ENCODE peak calls at places on chromosomes 5 and 9, in five cellular contexts. One of them, this sample, is unnamed. For H3K4me1, the result is how much of the 10 kb centered on the place peaks cover.

GRCh38 chr5:76855961-76856360 is 6.1 kb downstream of the S100Z start:
- DNase-seq in HCT116: no peak
- DNase-seq in K562: peak
- DNase-seq in SK-N-SH: no peak
- DNase-seq in GM12878: no peak
- DNase-seq in this sample: no peak

GRCh38 chr5:13328316-13328715 is 616.2 kb downstream of the DNAH5 start:
- DNase-seq in HCT116: no peak
- DNase-seq in K562: no peak
- DNase-seq in SK-N-SH: no peak
- DNase-seq in GM12878: no peak
- DNase-seq in this sample: no peak

GRCh38 chr5:168041583-168041982 is 249.9 kb upstream of the WWC1 start:
- DNase-seq in HCT116: no peak
- DNase-seq in K562: no peak
- DNase-seq in SK-N-SH: no peak
- DNase-seq in GM12878: no peak
- DNase-seq in this sample: no peak

GRCh38 chr9:19922476-19923118 is 133.8 kb upstream of the SLC24A2 start:
- DNase-seq in HCT116: peak
- DNase-seq in K562: peak
- DNase-seq in SK-N-SH: peak
- DNase-seq in GM12878: no peak
- DNase-seq in this sample: peak

GRCh38 chr9:135255033-135255842 is 167.8 kb downstream of the OLFM1 start:
- DNase-seq in HCT116: no peak
- DNase-seq in K562: no peak
- DNase-seq in SK-N-SH: peak
- DNase-seq in GM12878: no peak
- DNase-seq in this sample: no peak

GRCh38 chr9:116471093-116471906 is 215.8 kb upstream of the TRIM32 start:
- DNase-seq in HCT116: no peak
- DNase-seq in K562: peak
- DNase-seq in SK-N-SH: no peak
- DNase-seq in GM12878: no peak
- DNase-seq in this sample: peak

GRCh38 chr9:2163231-2163885 is 148.2 kb downstream of the SMARCA2 start:
- DNase-seq in HCT116: no peak
- DNase-seq in K562: no peak
- DNase-seq in SK-N-SH: no peak
- DNase-seq in GM12878: no peak
- DNase-seq in this sample: no peak

GRCh38 chr9:133333011-133333410 is 3.0 kb downstream of the SURF6 start:
- DNase-seq in HCT116: no peak
- DNase-seq in K562: no peak
- DNase-seq in SK-N-SH: no peak
- DNase-seq in GM12878: no peak
- DNase-seq in this sample: no peak

GRCh38 chr5:158569534-158569933 is 530.2 kb downstream of the EBF1 start:
- DNase-seq in HCT116: no peak
- DNase-seq in K562: no peak
- DNase-seq in SK-N-SH: no peak
- DNase-seq in GM12878: no peak
- DNase-seq in this sample: peak

GRCh38 chr5:38891563-38891962 is 45.8 kb downstream of the OSMR start:
- DNase-seq in HCT116: no peak
- DNase-seq in K562: no peak
- DNase-seq in SK-N-SH: no peak
- DNase-seq in GM12878: no peak
- DNase-seq in this sample: no peak

GRCh38 chr5:6404129-6404528 is 25.8 kb upstream of the MED10 start:
- DNase-seq in HCT116: no peak
- DNase-seq in K562: no peak
- DNase-seq in SK-N-SH: no peak
- DNase-seq in GM12878: peak
- DNase-seq in this sample: no peak

GRCh38 chr9:37415011-37415719 is 7.3 kb upstream of the GRHPR start:
- DNase-seq in HCT116: peak
- DNase-seq in K562: peak
- DNase-seq in SK-N-SH: peak
- DNase-seq in GM12878: no peak
- DNase-seq in this sample: peak

GRCh38 chr5:58240286-58240685 is 219.6 kb downstream of the PLK2 start:
- DNase-seq in HCT116: no peak
- DNase-seq in K562: no peak
- DNase-seq in SK-N-SH: no peak
- DNase-seq in GM12878: no peak
- DNase-seq in this sample: no peak

GRCh38 chr5:175887463-175887862 is 16.1 kb downstream of the CPLX2 start:
- DNase-seq in HCT116: no peak
- DNase-seq in K562: no peak
- DNase-seq in SK-N-SH: peak
- DNase-seq in GM12878: no peak
- DNase-seq in this sample: no peak

GRCh38 chr5:180283026-180283615 is 8.8 kb downstream of the MAPK9 start:
- DNase-seq in HCT116: no peak
- DNase-seq in K562: no peak
- DNase-seq in SK-N-SH: no peak
- DNase-seq in GM12878: no peak
- DNase-seq in this sample: no peak

GRCh38 chr9:4038182-4038723 is 261.6 kb downstream of the GLIS3 start:
- DNase-seq in HCT116: peak
- DNase-seq in K562: no peak
- DNase-seq in SK-N-SH: no peak
- DNase-seq in GM12878: no peak
- DNase-seq in this sample: no peak

GRCh38 chr5:160001457-160001856 is 7.5 kb upstream of the TTC1 start:
- DNase-seq in HCT116: no peak
- DNase-seq in K562: no peak
- DNase-seq in SK-N-SH: no peak
- DNase-seq in GM12878: no peak
- DNase-seq in this sample: no peak

GRCh38 chr5:129496410-129496809 is 36.3 kb downstream of the ADAMTS19 start:
- DNase-seq in HCT116: no peak
- DNase-seq in K562: no peak
- DNase-seq in SK-N-SH: no peak
- DNase-seq in GM12878: no peak
- DNase-seq in this sample: no peak

GRCh38 chr9:93194584-93194983 is 10.6 kb downstream of the WNK2 start:
- DNase-seq in HCT116: no peak
- DNase-seq in K562: no peak
- DNase-seq in SK-N-SH: no peak
- DNase-seq in GM12878: no peak
- DNase-seq in this sample: no peak

GRCh38 chr9:93198117-93198838 is 14.3 kb downstream of the WNK2 start:
- DNase-seq in HCT116: no peak
- DNase-seq in K562: no peak
- DNase-seq in SK-N-SH: no peak
- DNase-seq in GM12878: no peak
- DNase-seq in this sample: no peak

GRCh38 chr9:93193978-93194377 is 10.0 kb downstream of the WNK2 start:
- DNase-seq in HCT116: no peak
- DNase-seq in K562: no peak
- DNase-seq in SK-N-SH: no peak
- DNase-seq in GM12878: no peak
- DNase-seq in this sample: no peak

GRCh38 chr9:93197670-93198069 is 13.7 kb downstream of the WNK2 start:
- DNase-seq in HCT116: no peak
- DNase-seq in K562: no peak
- DNase-seq in SK-N-SH: no peak
- DNase-seq in GM12878: no peak
- DNase-seq in this sample: no peak

GRCh38 chr9:93196095-93197055 is 12.4 kb downstream of the WNK2 start:
- DNase-seq in HCT116: no peak
- DNase-seq in K562: no peak
- DNase-seq in SK-N-SH: no peak
- DNase-seq in GM12878: no peak
- DNase-seq in this sample: no peak
- H3K4me1 ChIP-seq in HCT116: under half
- H3K4me1 ChIP-seq in K562: under half
- H3K4me1 ChIP-seq in SK-N-SH: under half
- H3K4me1 ChIP-seq in GM12878: under half
- H3K4me1 ChIP-seq in this sample: under half

DNA sequence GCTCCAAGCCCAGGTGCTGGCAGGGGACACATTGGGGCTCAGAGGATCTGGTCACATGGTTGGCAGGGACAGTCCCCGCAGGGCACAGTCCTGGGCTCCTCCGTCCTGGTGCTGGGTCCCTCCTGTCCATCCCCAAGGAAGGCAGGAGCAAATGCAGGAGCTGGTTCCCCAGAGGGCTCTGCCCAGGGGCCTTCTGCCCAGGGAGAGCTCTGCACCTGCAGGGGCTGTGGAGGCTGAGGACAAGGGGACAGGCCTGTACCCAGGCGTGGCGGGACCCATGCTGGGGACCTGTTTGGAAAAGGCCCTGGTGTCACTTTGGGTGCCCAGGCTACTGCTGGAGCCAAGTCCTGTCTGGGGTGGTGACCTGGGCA is 7.2 kb downstream of the SPATA31E1 start:
- DNase-seq in HCT116: no peak
- DNase-seq in K562: no peak
- DNase-seq in SK-N-SH: no peak
- DNase-seq in GM12878: no peak
- DNase-seq in this sample: no peak
- TF ChIP-seq YY1 in HCT116: no peak
- TF ChIP-seq YY1 in K562: no peak
- TF ChIP-seq YY1 in SK-N-SH: no peak
- TF ChIP-seq YY1 in GM12878: no peak
- TF ChIP-seq YY1 in this sample: no peak

GRCh38 chr9:124282442-124283231 is 24.9 kb downstream of the NEK6 start:
- DNase-seq in HCT116: no peak
- DNase-seq in K562: peak
- DNase-seq in SK-N-SH: no peak
- DNase-seq in GM12878: no peak
- DNase-seq in this sample: no peak
- H3K4me1 ChIP-seq in HCT116: under half
- H3K4me1 ChIP-seq in K562: half or more
- H3K4me1 ChIP-seq in SK-N-SH: under half
- H3K4me1 ChIP-seq in GM12878: under half
- H3K4me1 ChIP-seq in this sample: under half

GRCh38 chr9:119284587-119285337 is 84.5 kb downstream of the BRINP1 start:
- DNase-seq in HCT116: no peak
- DNase-seq in K562: no peak
- DNase-seq in SK-N-SH: no peak
- DNase-seq in GM12878: no peak
- DNase-seq in this sample: no peak
- TF ChIP-seq YY1 in HCT116: no peak
- TF ChIP-seq YY1 in K562: no peak
- TF ChIP-seq YY1 in SK-N-SH: no peak
- TF ChIP-seq YY1 in GM12878: no peak
- TF ChIP-seq YY1 in this sample: no peak